ENCODE peak calls at places on chromosomes 5 and 9, in ten cellular contexts. One of them, this sample, is unnamed.

GRCh38 chr5:112948455-112948854 is 26.4 kb upstream of the REEP5 start:
- DNase-seq in uterus: no peak
- DNase-seq in SK-N-SH: no peak
- DNase-seq in naive thymus-derived CD4-positive, alpha-beta T cell: no peak
- DNase-seq in esophagus squamous epithelium: no peak
- DNase-seq in CD4-positive, CD25-positive, alpha-beta regulatory T cell: no peak
- DNase-seq in ovary: no peak
- DNase-seq in psoas muscle: no peak
- DNase-seq in keratinocyte: no peak
- DNase-seq in heart left ventricle: no peak
- DNase-seq in this sample: no peak

GRCh38 chr5:75566710-75567309 is 44.4 kb upstream of the ANKDD1B start:
- DNase-seq in uterus: no peak
- DNase-seq in SK-N-SH: no peak
- DNase-seq in naive thymus-derived CD4-positive, alpha-beta T cell: peak; percentile 66
- DNase-seq in esophagus squamous epithelium: no peak
- DNase-seq in CD4-positive, CD25-positive, alpha-beta regulatory T cell: peak; percentile 15
- DNase-seq in ovary: no peak
- DNase-seq in psoas muscle: no peak
- DNase-seq in keratinocyte: peak; percentile 52
- DNase-seq in heart left ventricle: no peak
- DNase-seq in this sample: peak; percentile 23

GRCh38 chr5:126937796-126938195 is 92.6 kb downstream of the MARCHF3 start:
- DNase-seq in uterus: no peak
- DNase-seq in SK-N-SH: no peak
- DNase-seq in naive thymus-derived CD4-positive, alpha-beta T cell: no peak
- DNase-seq in esophagus squamous epithelium: no peak
- DNase-seq in CD4-positive, CD25-positive, alpha-beta regulatory T cell: no peak
- DNase-seq in ovary: no peak
- DNase-seq in psoas muscle: no peak
- DNase-seq in keratinocyte: no peak
- DNase-seq in heart left ventricle: no peak
- DNase-seq in this sample: no peak

GRCh38 chr5:43425965-43426364 is 13.8 kb upstream of the CCL28 start:
- DNase-seq in uterus: no peak
- DNase-seq in SK-N-SH: no peak
- DNase-seq in naive thymus-derived CD4-positive, alpha-beta T cell: no peak
- DNase-seq in esophagus squamous epithelium: no peak
- DNase-seq in CD4-positive, CD25-positive, alpha-beta regulatory T cell: no peak
- DNase-seq in ovary: no peak
- DNase-seq in psoas muscle: no peak
- DNase-seq in keratinocyte: peak; percentile 35
- DNase-seq in heart left ventricle: no peak
- DNase-seq in this sample: no peak

GRCh38 chr9:32550046-32550608 is 2.0 kb upstream of the SMIM27 start:
- DNase-seq in uterus: no peak
- DNase-seq in SK-N-SH: peak; percentile 44
- DNase-seq in naive thymus-derived CD4-positive, alpha-beta T cell: no peak
- DNase-seq in esophagus squamous epithelium: no peak
- DNase-seq in CD4-positive, CD25-positive, alpha-beta regulatory T cell: no peak
- DNase-seq in ovary: no peak
- DNase-seq in psoas muscle: no peak
- DNase-seq in keratinocyte: no peak
- DNase-seq in heart left ventricle: no peak
- DNase-seq in this sample: no peak

GRCh38 chr5:169735913-169736312 is 98.8 kb downstream of the DOCK2 start:
- DNase-seq in uterus: no peak
- DNase-seq in SK-N-SH: no peak
- DNase-seq in naive thymus-derived CD4-positive, alpha-beta T cell: no peak
- DNase-seq in esophagus squamous epithelium: no peak
- DNase-seq in CD4-positive, CD25-positive, alpha-beta regulatory T cell: no peak
- DNase-seq in ovary: no peak
- DNase-seq in psoas muscle: no peak
- DNase-seq in keratinocyte: no peak
- DNase-seq in heart left ventricle: no peak
- DNase-seq in this sample: no peak

GRCh38 chr5:38383701-38384100 is 125.3 kb downstream of the EGFLAM start:
- DNase-seq in uterus: no peak
- DNase-seq in SK-N-SH: no peak
- DNase-seq in naive thymus-derived CD4-positive, alpha-beta T cell: no peak
- DNase-seq in esophagus squamous epithelium: no peak
- DNase-seq in CD4-positive, CD25-positive, alpha-beta regulatory T cell: no peak
- DNase-seq in ovary: no peak
- DNase-seq in psoas muscle: no peak
- DNase-seq in keratinocyte: no peak
- DNase-seq in heart left ventricle: no peak
- DNase-seq in this sample: no peak

GRCh38 chr9:117958726-117959125 is 254.5 kb downstream of the TLR4 start:
- DNase-seq in uterus: no peak
- DNase-seq in SK-N-SH: no peak
- DNase-seq in naive thymus-derived CD4-positive, alpha-beta T cell: no peak
- DNase-seq in esophagus squamous epithelium: no peak
- DNase-seq in CD4-positive, CD25-positive, alpha-beta regulatory T cell: no peak
- DNase-seq in ovary: no peak
- DNase-seq in psoas muscle: no peak
- DNase-seq in keratinocyte: no peak
- DNase-seq in heart left ventricle: no peak
- DNase-seq in this sample: no peak

GRCh38 chr9:116875576-116875975 is 188.5 kb downstream of the TRIM32 start:
- DNase-seq in uterus: no peak
- DNase-seq in SK-N-SH: no peak
- DNase-seq in naive thymus-derived CD4-positive, alpha-beta T cell: no peak
- DNase-seq in esophagus squamous epithelium: no peak
- DNase-seq in CD4-positive, CD25-positive, alpha-beta regulatory T cell: no peak
- DNase-seq in ovary: no peak
- DNase-seq in psoas muscle: no peak
- DNase-seq in keratinocyte: no peak
- DNase-seq in heart left ventricle: no peak
- DNase-seq in this sample: no peak

GRCh38 chr5:151451626-151452520 is 4.5 kb downstream of the SLC36A1 start:
- DNase-seq in uterus: no peak
- DNase-seq in SK-N-SH: no peak
- DNase-seq in naive thymus-derived CD4-positive, alpha-beta T cell: no peak
- DNase-seq in esophagus squamous epithelium: no peak
- DNase-seq in CD4-positive, CD25-positive, alpha-beta regulatory T cell: no peak
- DNase-seq in ovary: no peak
- DNase-seq in psoas muscle: no peak
- DNase-seq in keratinocyte: no peak
- DNase-seq in heart left ventricle: no peak
- DNase-seq in this sample: no peak

GRCh38 chr9:127974769-127975261 is 6.0 kb downstream of the EEIG1 start:
- DNase-seq in uterus: peak; percentile 79
- DNase-seq in SK-N-SH: peak; percentile 65
- DNase-seq in naive thymus-derived CD4-positive, alpha-beta T cell: no peak
- DNase-seq in esophagus squamous epithelium: no peak
- DNase-seq in CD4-positive, CD25-positive, alpha-beta regulatory T cell: no peak
- DNase-seq in ovary: peak; percentile 53
- DNase-seq in psoas muscle: peak; percentile 73
- DNase-seq in keratinocyte: no peak
- DNase-seq in heart left ventricle: peak; percentile 35
- DNase-seq in this sample: no peak

GRCh38 chr5:72525816-72526215 is 18.6 kb upstream of the ZNF366 start:
- DNase-seq in uterus: no peak
- DNase-seq in SK-N-SH: no peak
- DNase-seq in naive thymus-derived CD4-positive, alpha-beta T cell: no peak
- DNase-seq in esophagus squamous epithelium: no peak
- DNase-seq in CD4-positive, CD25-positive, alpha-beta regulatory T cell: no peak
- DNase-seq in ovary: no peak
- DNase-seq in psoas muscle: no peak
- DNase-seq in keratinocyte: peak; percentile 33
- DNase-seq in heart left ventricle: no peak
- DNase-seq in this sample: no peak

GRCh38 chr5:5616247-5616895 is 193.9 kb downstream of the ICE1 start:
- DNase-seq in uterus: no peak
- DNase-seq in SK-N-SH: peak; percentile 32
- DNase-seq in naive thymus-derived CD4-positive, alpha-beta T cell: no peak
- DNase-seq in esophagus squamous epithelium: no peak
- DNase-seq in CD4-positive, CD25-positive, alpha-beta regulatory T cell: no peak
- DNase-seq in ovary: no peak
- DNase-seq in psoas muscle: no peak
- DNase-seq in keratinocyte: no peak
- DNase-seq in heart left ventricle: no peak
- DNase-seq in this sample: no peak

GRCh38 chr5:174348582-174348981 is 303.1 kb downstream of the NSG2 start:
- DNase-seq in uterus: no peak
- DNase-seq in SK-N-SH: no peak
- DNase-seq in naive thymus-derived CD4-positive, alpha-beta T cell: no peak
- DNase-seq in esophagus squamous epithelium: no peak
- DNase-seq in CD4-positive, CD25-positive, alpha-beta regulatory T cell: no peak
- DNase-seq in ovary: no peak
- DNase-seq in psoas muscle: no peak
- DNase-seq in keratinocyte: no peak
- DNase-seq in heart left ventricle: no peak
- DNase-seq in this sample: no peak

DNA sequence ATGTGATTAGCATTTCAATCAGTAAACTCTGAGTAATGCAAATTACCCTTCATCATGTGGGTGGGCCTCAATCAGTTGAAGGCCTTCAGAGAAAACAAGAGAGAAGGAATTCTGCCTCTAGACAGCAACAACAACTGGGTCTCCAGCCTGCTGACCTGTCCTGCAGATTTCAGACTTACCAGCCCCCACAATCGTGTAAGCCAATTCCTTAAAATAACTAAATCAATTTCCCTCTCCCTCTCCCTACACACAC is 41.7 kb upstream of the FBXW11 start:
- DNase-seq in uterus: no peak
- DNase-seq in SK-N-SH: no peak
- DNase-seq in naive thymus-derived CD4-positive, alpha-beta T cell: no peak
- DNase-seq in esophagus squamous epithelium: no peak
- DNase-seq in CD4-positive, CD25-positive, alpha-beta regulatory T cell: no peak
- DNase-seq in ovary: no peak
- DNase-seq in psoas muscle: no peak
- DNase-seq in keratinocyte: no peak
- DNase-seq in heart left ventricle: no peak
- DNase-seq in this sample: no peak
- H3K4me1 ChIP-seq in uterus: no peaks in the 10 kb centered on the region
- H3K4me1 ChIP-seq in SK-N-SH: no peaks in the 10 kb centered on the region
- H3K4me1 ChIP-seq in naive thymus-derived CD4-positive, alpha-beta T cell: no peaks in the 10 kb centered on the region
- H3K4me1 ChIP-seq in esophagus squamous epithelium: peaks cover 3% of the 10 kb centered on the region
- H3K4me1 ChIP-seq in CD4-positive, CD25-positive, alpha-beta regulatory T cell: no peaks in the 10 kb centered on the region
- H3K4me1 ChIP-seq in ovary: peaks cover 4% of the 10 kb centered on the region
- H3K4me1 ChIP-seq in psoas muscle: no peaks in the 10 kb centered on the region
- H3K4me1 ChIP-seq in keratinocyte: no peaks in the 10 kb centered on the region
- H3K4me1 ChIP-seq in heart left ventricle: peaks cover 11% of the 10 kb centered on the region
- H3K4me1 ChIP-seq in this sample: no peaks in the 10 kb centered on the region

GRCh38 chr5:93304851-93305250 is 276.2 kb downstream of the NR2F1-AS1 start:
- DNase-seq in uterus: no peak
- DNase-seq in SK-N-SH: no peak
- DNase-seq in naive thymus-derived CD4-positive, alpha-beta T cell: no peak
- DNase-seq in esophagus squamous epithelium: no peak
- DNase-seq in CD4-positive, CD25-positive, alpha-beta regulatory T cell: no peak
- DNase-seq in ovary: no peak
- DNase-seq in psoas muscle: no peak
- DNase-seq in keratinocyte: no peak
- DNase-seq in heart left ventricle: no peak
- DNase-seq in this sample: no peak

GRCh38 chr5:93304391-93304790 is 276.6 kb downstream of the NR2F1-AS1 start:
- DNase-seq in uterus: no peak
- DNase-seq in SK-N-SH: no peak
- DNase-seq in naive thymus-derived CD4-positive, alpha-beta T cell: no peak
- DNase-seq in esophagus squamous epithelium: no peak
- DNase-seq in CD4-positive, CD25-positive, alpha-beta regulatory T cell: no peak
- DNase-seq in ovary: no peak
- DNase-seq in psoas muscle: no peak
- DNase-seq in keratinocyte: no peak
- DNase-seq in heart left ventricle: no peak
- DNase-seq in this sample: no peak

GRCh38 chr5:93300945-93301344 is 280.1 kb downstream of the NR2F1-AS1 start:
- DNase-seq in uterus: no peak
- DNase-seq in SK-N-SH: no peak
- DNase-seq in naive thymus-derived CD4-positive, alpha-beta T cell: no peak
- DNase-seq in esophagus squamous epithelium: no peak
- DNase-seq in CD4-positive, CD25-positive, alpha-beta regulatory T cell: no peak
- DNase-seq in ovary: no peak
- DNase-seq in psoas muscle: no peak
- DNase-seq in keratinocyte: no peak
- DNase-seq in heart left ventricle: no peak
- DNase-seq in this sample: no peak

GRCh38 chr5:93303291-93303691 is 277.7 kb downstream of the NR2F1-AS1 start:
- DNase-seq in uterus: no peak
- DNase-seq in SK-N-SH: peak; percentile 42
- DNase-seq in naive thymus-derived CD4-positive, alpha-beta T cell: no peak
- DNase-seq in esophagus squamous epithelium: no peak
- DNase-seq in CD4-positive, CD25-positive, alpha-beta regulatory T cell: no peak
- DNase-seq in ovary: no peak
- DNase-seq in psoas muscle: no peak
- DNase-seq in keratinocyte: no peak
- DNase-seq in heart left ventricle: no peak
- DNase-seq in this sample: no peak

GRCh38 chr5:93302711-93303110 is 278.3 kb downstream of the NR2F1-AS1 start:
- DNase-seq in uterus: no peak
- DNase-seq in SK-N-SH: no peak
- DNase-seq in naive thymus-derived CD4-positive, alpha-beta T cell: no peak
- DNase-seq in esophagus squamous epithelium: no peak
- DNase-seq in CD4-positive, CD25-positive, alpha-beta regulatory T cell: no peak
- DNase-seq in ovary: no peak
- DNase-seq in psoas muscle: no peak
- DNase-seq in keratinocyte: no peak
- DNase-seq in heart left ventricle: no peak
- DNase-seq in this sample: no peak
- H3K4me1 ChIP-seq in uterus: no peaks in the 10 kb centered on the region
- H3K4me1 ChIP-seq in SK-N-SH: peaks cover 12% of the 10 kb centered on the region
- H3K4me1 ChIP-seq in naive thymus-derived CD4-positive, alpha-beta T cell: no peaks in the 10 kb centered on the region
- H3K4me1 ChIP-seq in esophagus squamous epithelium: no peaks in the 10 kb centered on the region
- H3K4me1 ChIP-seq in CD4-positive, CD25-positive, alpha-beta regulatory T cell: no peaks in the 10 kb centered on the region
- H3K4me1 ChIP-seq in ovary: peaks cover 1% of the 10 kb centered on the region
- H3K4me1 ChIP-seq in psoas muscle: no peaks in the 10 kb centered on the region
- H3K4me1 ChIP-seq in keratinocyte: no peaks in the 10 kb centered on the region
- H3K4me1 ChIP-seq in heart left ventricle: no peaks in the 10 kb centered on the region
- H3K4me1 ChIP-seq in this sample: no peaks in the 10 kb centered on the region

GRCh38 chr9:108478871-108479332 is 376.9 kb downstream of the ACTL7B start:
- DNase-seq in uterus: no peak
- DNase-seq in SK-N-SH: no peak
- DNase-seq in naive thymus-derived CD4-positive, alpha-beta T cell: no peak
- DNase-seq in esophagus squamous epithelium: no peak
- DNase-seq in CD4-positive, CD25-positive, alpha-beta regulatory T cell: no peak
- DNase-seq in ovary: no peak
- DNase-seq in psoas muscle: no peak
- DNase-seq in keratinocyte: peak; percentile 48
- DNase-seq in heart left ventricle: no peak
- DNase-seq in this sample: no peak
- H3K4me1 ChIP-seq in uterus: no peaks in the 10 kb centered on the region
- H3K4me1 ChIP-seq in SK-N-SH: no peaks in the 10 kb centered on the region
- H3K4me1 ChIP-seq in naive thymus-derived CD4-positive, alpha-beta T cell: no peaks in the 10 kb centered on the region
- H3K4me1 ChIP-seq in esophagus squamous epithelium: peaks cover 21% of the 10 kb centered on the region
- H3K4me1 ChIP-seq in CD4-positive, CD25-positive, alpha-beta regulatory T cell: no peaks in the 10 kb centered on the region
- H3K4me1 ChIP-seq in ovary: peaks cover 3% of the 10 kb centered on the region
- H3K4me1 ChIP-seq in psoas muscle: peaks cover 40% of the 10 kb centered on the region
- H3K4me1 ChIP-seq in keratinocyte: peaks cover 38% of the 10 kb centered on the region
- H3K4me1 ChIP-seq in heart left ventricle: no peaks in the 10 kb centered on the region
- H3K4me1 ChIP-seq in this sample: no peaks in the 10 kb centered on the region

DNA sequence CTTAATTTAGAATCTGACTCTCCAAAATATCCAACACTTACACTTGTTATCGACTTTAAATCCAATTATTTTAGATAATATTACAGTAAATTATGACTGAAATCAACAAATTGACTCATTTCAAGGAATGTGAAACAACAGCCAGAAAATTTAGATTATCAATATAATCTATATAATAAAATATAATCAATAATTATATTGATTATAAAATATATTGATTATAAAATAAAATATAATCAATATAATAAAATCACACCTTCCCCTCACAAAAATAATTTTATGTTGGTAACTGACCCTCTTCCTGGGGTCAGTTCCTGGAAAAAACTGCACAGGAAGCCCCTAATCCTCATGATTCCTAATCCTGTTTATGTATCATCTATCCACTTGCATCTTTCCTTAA is 91.1 kb downstream of the CEMIP2 start:
- DNase-seq in uterus: no peak
- DNase-seq in SK-N-SH: no peak
- DNase-seq in naive thymus-derived CD4-positive, alpha-beta T cell: no peak
- DNase-seq in esophagus squamous epithelium: no peak
- DNase-seq in CD4-positive, CD25-positive, alpha-beta regulatory T cell: no peak
- DNase-seq in ovary: no peak
- DNase-seq in psoas muscle: no peak
- DNase-seq in keratinocyte: no peak
- DNase-seq in heart left ventricle: no peak
- DNase-seq in this sample: no peak
- H3K4me1 ChIP-seq in uterus: no peaks in the 10 kb centered on the region
- H3K4me1 ChIP-seq in SK-N-SH: peaks cover 3% of the 10 kb centered on the region
- H3K4me1 ChIP-seq in naive thymus-derived CD4-positive, alpha-beta T cell: no peaks in the 10 kb centered on the region
- H3K4me1 ChIP-seq in esophagus squamous epithelium: peaks cover 6% of the 10 kb centered on the region
- H3K4me1 ChIP-seq in CD4-positive, CD25-positive, alpha-beta regulatory T cell: no peaks in the 10 kb centered on the region
- H3K4me1 ChIP-seq in ovary: no peaks in the 10 kb centered on the region
- H3K4me1 ChIP-seq in psoas muscle: no peaks in the 10 kb centered on the region
- H3K4me1 ChIP-seq in keratinocyte: peaks cover 31% of the 10 kb centered on the region
- H3K4me1 ChIP-seq in heart left ventricle: peaks cover 17% of the 10 kb centered on the region
- H3K4me1 ChIP-seq in this sample: no peaks in the 10 kb centered on the region

This sample was measured in CD8-positive, alpha-beta T cell.